ENCODE peak calls at places on chromosomes 2 and 18, in seven cellular contexts. E, S, L, F, A, I and G are unnamed samples.
A peak's percentile ranks its signal among the peaks of the same experiment; 100 is the strongest.

GRCh38 chr2:108367014-108367413 is 10.7 kb upstream of the SULT1C4 start:
- DNase-seq in E (no peak), S (no peak), F (no peak), L (no peak), I (no peak), A (no peak), G (no peak)

GRCh38 chr2:84879595-84880394 is 1.1 kb downstream of the TRABD2A start:
- DNase-seq in S (no peak), F (no peak), I (no peak), L (no peak), E (no peak), A (peak; percentile 63), G (no peak)

GRCh38 chr18:63788447-63789096 is 13.4 kb downstream of the SERPINB7 start:
- DNase-seq in I (peak; percentile 27), S (no peak), F (peak; percentile 87), A (no peak), L (no peak), E (peak; percentile 96), G (peak; percentile 82)

GRCh38 chr2:190678444-190679162 is 29.7 kb downstream of the NAB1 start:
- DNase-seq in F (no peak), S (no peak), A (peak; percentile 39), E (peak; percentile 35), L (no peak), I (no peak), G (no peak)

GRCh38 chr2:239611222-239611795 is 210.5 kb upstream of the HDAC4 start:
- DNase-seq in L (no peak), F (no peak), I (no peak), A (no peak), E (no peak), S (no peak), G (no peak)

GRCh38 chr2:9366041-9366440 is 57.3 kb downstream of the ITGB1BP1 start:
- DNase-seq in E (no peak), L (no peak), A (no peak), S (no peak), F (no peak), I (no peak), G (no peak)

GRCh38 chr2:202848813-202849212 is 22.8 kb downstream of the ICA1L start:
- DNase-seq in L (no peak), E (no peak), F (no peak), A (no peak), I (no peak), S (no peak), G (no peak)

GRCh38 chr2:35468271-35468670 is 887.3 kb upstream of the CRIM1 start:
- DNase-seq in I (no peak), A (no peak), L (no peak), E (no peak), F (peak; percentile 19), S (no peak), G (no peak)

GRCh38 chr2:193793914-193794313 is 1599.2 kb upstream of the TMEFF2 start:
- DNase-seq in E (no peak), A (no peak), S (no peak), F (peak; percentile 44), L (no peak), I (no peak), G (no peak)

GRCh38 chr2:161165811-161166210 is 5.6 kb downstream of the TANK start:
- DNase-seq in F (no peak), I (no peak), L (no peak), E (peak; percentile 11), A (no peak), S (no peak), G (no peak)

GRCh38 chr2:59249441-59250330 is 1008.6 kb upstream of the FANCL start:
- DNase-seq in L (no peak), E (no peak), S (no peak), A (no peak), I (no peak), F (peak; percentile 1), G (no peak)

GRCh38 chr18:3816601-3817363 is 366.8 kb downstream of the TGIF1 start:
- DNase-seq in L (no peak), E (peak; percentile 99), A (no peak), I (no peak), S (no peak), F (peak; percentile 94), G (peak; percentile 97)

GRCh38 chr18:3595282-3596273 is 145.6 kb downstream of the TGIF1 start:
- DNase-seq in L (no peak), S (peak; percentile 24), A (no peak), I (peak; percentile 43), F (peak; percentile 95), E (peak; percentile 98), G (peak; percentile 83)

GRCh38 chr2:98480598-98480997 is 35.9 kb downstream of the INPP4A start:
- DNase-seq in F (no peak), E (no peak), I (no peak), L (no peak), S (no peak), A (no peak), G (no peak)
- H3K4me3 ChIP-seq in F (no peak overlapping the region), E (no peak overlapping the region), I (no peak overlapping the region), L (no peak overlapping the region), S (no peak overlapping the region), A (no peak overlapping the region), G (no peak overlapping the region)

DNA sequence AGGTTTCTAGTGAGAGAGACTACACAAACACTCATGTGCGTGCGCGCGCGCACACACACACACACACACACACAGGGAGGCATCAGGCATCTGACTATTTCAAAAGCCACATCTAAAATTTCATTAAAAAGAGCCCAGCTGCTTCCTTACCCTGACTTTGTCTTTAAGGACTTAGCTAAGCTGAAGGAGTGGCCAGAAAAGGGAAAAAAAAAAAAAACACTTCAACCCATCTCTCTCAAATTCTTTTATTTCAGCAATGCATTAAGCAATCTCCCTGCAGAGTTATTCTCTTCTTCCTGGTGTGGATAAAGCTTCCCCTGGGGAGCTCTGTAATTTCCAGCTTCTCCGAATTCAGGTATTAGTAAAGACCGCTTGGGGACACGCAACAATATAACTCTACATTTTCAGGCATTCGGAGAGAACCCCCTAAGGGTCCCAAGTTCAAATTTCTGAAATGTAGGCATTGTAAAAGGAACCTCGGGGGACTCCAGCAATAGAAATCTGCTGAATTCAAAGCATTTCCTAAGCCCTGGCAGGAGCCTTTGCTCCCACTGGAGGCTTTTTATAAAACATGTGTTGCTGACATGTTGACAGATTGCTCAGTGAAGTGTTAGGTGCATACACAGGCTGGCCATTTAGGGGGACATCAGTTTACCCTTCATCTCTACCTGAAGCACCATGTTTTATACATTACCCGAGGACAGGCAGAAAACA is 66.9 kb downstream of the ZNF521 start:
- DNase-seq in E (peak; percentile 41), I (no peak), A (peak; percentile 21), F (peak; percentile 35), S (no peak), L (no peak), G (no peak)
- H3K4me3 ChIP-seq in E (no peak overlapping the region), I (no peak overlapping the region), A (no peak overlapping the region), F (no peak overlapping the region), S (no peak overlapping the region), L (no peak overlapping the region), G (no peak overlapping the region)

GRCh38 chr2:189440947-189441708 is at the start of gene WDR75:
- DNase-seq in E (peak; percentile 94), I (peak; percentile 91), F (peak; percentile 97), L (peak; percentile 84), A (peak; percentile 95), S (peak; percentile 82), G (peak; percentile 69)

GRCh38 chr2:189440644-189440946 is 679 bp upstream of the WDR75 start:
- DNase-seq in I (no peak), L (no peak), F (no peak), E (no peak), A (no peak), S (peak; percentile 9), G (no peak)

GRCh38 chr2:189444322-189444721 is 3.0 kb downstream of the WDR75 start:
- DNase-seq in A (no peak), L (no peak), S (no peak), E (peak; percentile 35), I (no peak), F (peak; percentile 44), G (no peak)

GRCh38 chr2:189441709-189442074 is 418 bp downstream of the WDR75 start:
- DNase-seq in L (no peak), A (no peak), S (no peak), I (no peak), F (no peak), E (no peak), G (no peak)

DNA sequence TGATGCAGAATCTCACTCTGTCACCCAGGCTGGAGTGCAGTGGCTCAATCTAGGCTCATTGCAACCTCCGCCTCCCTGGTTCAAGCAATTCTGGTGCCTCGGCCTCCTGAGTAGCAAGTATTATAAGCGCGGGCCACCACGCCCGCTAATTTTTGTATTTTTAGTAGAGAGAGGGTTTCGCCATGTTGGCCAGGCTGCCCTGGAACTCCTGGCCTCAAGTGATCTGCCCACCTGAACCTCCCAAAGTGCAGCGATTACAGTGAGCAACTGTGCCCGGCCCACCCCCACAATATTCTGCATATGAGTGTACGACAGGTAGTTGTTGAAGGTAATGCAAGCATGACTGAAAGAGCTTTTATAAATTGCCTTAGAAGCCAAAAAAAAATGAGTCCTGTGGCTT is 1.2 kb downstream of the WDR75 start:
- DNase-seq in F (no peak), L (no peak), E (no peak), I (no peak), S (no peak), A (no peak), G (no peak)
- H3K4me3 ChIP-seq in F (peak overlapping the region; percentile 86), L (peak overlapping the region; percentile 95), E (no peak overlapping the region), I (peak overlapping the region; percentile 75), S (peak overlapping the region; percentile 94), A (peak overlapping the region; percentile 73), G (peak overlapping the region; percentile 82)

GRCh38 chr2:219060821-219061791 is at the start of gene IHH:
- DNase-seq in E (no peak), I (peak; percentile 79), F (no peak), S (no peak), L (peak; percentile 13), A (peak; percentile 74), G (no peak)
- H3K4me3 ChIP-seq in E (no peak within 1 kb of the TSS), I (peak within 1 kb of the TSS; percentile 54), F (no peak within 1 kb of the TSS), S (no peak within 1 kb of the TSS), L (peak within 1 kb of the TSS; percentile 49), A (peak within 1 kb of the TSS; percentile 54), G (no peak within 1 kb of the TSS)

DNA sequence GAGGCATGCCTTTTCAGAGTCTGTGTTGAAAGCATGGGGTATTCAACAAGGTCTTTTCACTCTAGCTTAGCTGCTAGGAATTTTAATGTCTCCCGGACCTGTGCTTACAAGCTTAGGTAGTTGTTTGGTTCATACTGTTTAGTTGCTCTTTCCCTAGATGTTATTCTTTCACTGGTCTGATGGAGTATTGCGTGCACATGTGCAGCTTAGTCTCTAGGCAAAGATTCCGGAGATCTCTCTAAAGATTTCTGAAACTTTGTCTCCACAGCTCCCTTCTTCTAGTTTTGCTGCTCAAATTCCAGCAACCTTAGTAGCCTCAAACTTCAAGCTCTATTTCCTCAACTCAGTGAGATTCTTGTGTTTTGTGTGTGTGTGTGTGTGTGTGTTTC is 197.9 kb downstream of the MCFD2 start:
- DNase-seq in A (peak; percentile 36), I (no peak), F (peak; percentile 41), E (peak; percentile 44), S (no peak), L (no peak), G (no peak)
- H3K4me3 ChIP-seq in A (no peak overlapping the region), I (no peak overlapping the region), F (no peak overlapping the region), E (no peak overlapping the region), S (no peak overlapping the region), L (no peak overlapping the region), G (no peak overlapping the region)